ENCODE peak calls at places on chromosome 2, in six cellular contexts. One of them, this sample, is unnamed.

GRCh38 chr2:42071762-42072161 is 23.9 kb downstream of the PKDCC start:
- DNase-seq in GM12878: no peak
- DNase-seq in fibroblast of lung: no peak
- DNase-seq in neural progenitor cell: no peak
- DNase-seq in endodermal cell: no peak
- DNase-seq in Karpas-422: no peak
- DNase-seq in this sample: no peak

GRCh38 chr2:9885036-9885684 is 41.9 kb downstream of the TAF1B start:
- DNase-seq in neural progenitor cell: no peak
- DNase-seq in endodermal cell: no peak
- DNase-seq in GM12878: no peak
- DNase-seq in Karpas-422: no peak
- DNase-seq in fibroblast of lung: peak; percentile 56
- DNase-seq in this sample: peak; percentile 26

GRCh38 chr2:234335676-234336228 is 161.1 kb downstream of the ARL4C start:
- DNase-seq in Karpas-422: no peak
- DNase-seq in GM12878: no peak
- DNase-seq in fibroblast of lung: peak; percentile 75
- DNase-seq in endodermal cell: peak; percentile 59
- DNase-seq in neural progenitor cell: peak; percentile 67
- DNase-seq in this sample: peak; percentile 84

GRCh38 chr2:148567716-148568115 is 76.8 kb upstream of the EPC2 start:
- DNase-seq in Karpas-422: no peak
- DNase-seq in fibroblast of lung: no peak
- DNase-seq in GM12878: no peak
- DNase-seq in endodermal cell: peak; percentile 24
- DNase-seq in neural progenitor cell: no peak
- DNase-seq in this sample: no peak

GRCh38 chr2:226887940-226888339 is 52.1 kb downstream of the RHBDD1 start:
- DNase-seq in endodermal cell: no peak
- DNase-seq in Karpas-422: no peak
- DNase-seq in GM12878: no peak
- DNase-seq in fibroblast of lung: peak; percentile 57
- DNase-seq in neural progenitor cell: no peak
- DNase-seq in this sample: peak; percentile 56

GRCh38 chr2:230134496-230135073 is 65.9 kb upstream of the SLC16A14 start:
- DNase-seq in neural progenitor cell: no peak
- DNase-seq in fibroblast of lung: peak; percentile 90
- DNase-seq in endodermal cell: no peak
- DNase-seq in Karpas-422: peak; percentile 27
- DNase-seq in GM12878: no peak
- DNase-seq in this sample: peak; percentile 42

GRCh38 chr2:97740590-97741182 is 27.3 kb downstream of the ZAP70 start:
- DNase-seq in neural progenitor cell: peak; percentile 71
- DNase-seq in GM12878: no peak
- DNase-seq in Karpas-422: peak; percentile 81
- DNase-seq in endodermal cell: peak; percentile 89
- DNase-seq in fibroblast of lung: no peak
- DNase-seq in this sample: peak; percentile 23

GRCh38 chr2:39516347-39517101 is 79.4 kb upstream of the MAP4K3 start:
- DNase-seq in Karpas-422: no peak
- DNase-seq in neural progenitor cell: peak; percentile 52
- DNase-seq in endodermal cell: peak; percentile 85
- DNase-seq in fibroblast of lung: peak; percentile 55
- DNase-seq in GM12878: no peak
- DNase-seq in this sample: peak; percentile 79

GRCh38 chr2:70035344-70035844 is 51.9 kb upstream of the PCBP1 start:
- DNase-seq in fibroblast of lung: peak; percentile 68
- DNase-seq in neural progenitor cell: no peak
- DNase-seq in GM12878: no peak
- DNase-seq in endodermal cell: no peak
- DNase-seq in Karpas-422: no peak
- DNase-seq in this sample: peak; percentile 25

GRCh38 chr2:229586746-229587705 is 127.3 kb downstream of the DNER start:
- DNase-seq in Karpas-422: peak; percentile 77
- DNase-seq in endodermal cell: peak; percentile 96
- DNase-seq in neural progenitor cell: peak; percentile 92
- DNase-seq in fibroblast of lung: peak; percentile 70
- DNase-seq in GM12878: no peak
- DNase-seq in this sample: peak; percentile 93

GRCh38 chr2:72915076-72915906 is 2.0 kb upstream of the EMX1 start:
- DNase-seq in GM12878: no peak
- DNase-seq in fibroblast of lung: no peak
- DNase-seq in endodermal cell: peak; percentile 72
- DNase-seq in neural progenitor cell: peak; percentile 45
- DNase-seq in Karpas-422: no peak
- DNase-seq in this sample: no peak

GRCh38 chr2:234422895-234423505 is 73.9 kb downstream of the ARL4C start:
- DNase-seq in GM12878: no peak
- DNase-seq in endodermal cell: no peak
- DNase-seq in fibroblast of lung: no peak
- DNase-seq in Karpas-422: peak; percentile 21
- DNase-seq in neural progenitor cell: no peak
- DNase-seq in this sample: no peak

GRCh38 chr2:176687350-176687749 is 418.1 kb downstream of the MTX2 start:
- DNase-seq in fibroblast of lung: no peak
- DNase-seq in GM12878: no peak
- DNase-seq in Karpas-422: no peak
- DNase-seq in neural progenitor cell: no peak
- DNase-seq in endodermal cell: no peak
- DNase-seq in this sample: no peak

GRCh38 chr2:198456418-198456817 is 652.0 kb downstream of the PLCL1 start:
- DNase-seq in GM12878: no peak
- DNase-seq in endodermal cell: no peak
- DNase-seq in Karpas-422: no peak
- DNase-seq in fibroblast of lung: peak; percentile 15
- DNase-seq in neural progenitor cell: no peak
- DNase-seq in this sample: peak; percentile 35

GRCh38 chr2:189498205-189498604 is 56.9 kb downstream of the WDR75 start:
- DNase-seq in Karpas-422: no peak
- DNase-seq in GM12878: no peak
- DNase-seq in endodermal cell: no peak
- DNase-seq in neural progenitor cell: no peak
- DNase-seq in fibroblast of lung: no peak
- DNase-seq in this sample: peak; percentile 15

GRCh38 chr2:71659868-71660518 is 206.6 kb downstream of the DYSF start:
- DNase-seq in fibroblast of lung: no peak
- DNase-seq in GM12878: no peak
- DNase-seq in Karpas-422: no peak
- DNase-seq in endodermal cell: peak; percentile 17
- DNase-seq in neural progenitor cell: no peak
- DNase-seq in this sample: no peak

GRCh38 chr2:75605770-75606535 is 40.6 kb upstream of the MRPL19 start:
- DNase-seq in GM12878: no peak
- DNase-seq in Karpas-422: no peak
- DNase-seq in endodermal cell: peak; percentile 57
- DNase-seq in neural progenitor cell: peak; percentile 47
- DNase-seq in fibroblast of lung: peak; percentile 99
- DNase-seq in this sample: peak; percentile 89

GRCh38 chr2:198376677-198377076 is 572.3 kb downstream of the PLCL1 start:
- DNase-seq in fibroblast of lung: peak; percentile 53
- DNase-seq in endodermal cell: no peak
- DNase-seq in Karpas-422: no peak
- DNase-seq in GM12878: no peak
- DNase-seq in neural progenitor cell: no peak
- DNase-seq in this sample: peak; percentile 16

GRCh38 chr2:117957616-117958015 is 56.3 kb downstream of the CCDC93 start:
- DNase-seq in Karpas-422: no peak
- DNase-seq in GM12878: no peak
- DNase-seq in fibroblast of lung: no peak
- DNase-seq in endodermal cell: no peak
- DNase-seq in neural progenitor cell: no peak
- DNase-seq in this sample: no peak

GRCh38 chr2:26184555-26185303 is 11.8 kb downstream of the GAREM2 start:
- DNase-seq in fibroblast of lung: no peak
- DNase-seq in GM12878: peak; percentile 25
- DNase-seq in endodermal cell: peak; percentile 92
- DNase-seq in neural progenitor cell: peak; percentile 92
- DNase-seq in Karpas-422: no peak
- DNase-seq in this sample: peak; percentile 92

GRCh38 chr2:237205111-237205541 is 119.4 kb downstream of the COPS8 start:
- DNase-seq in fibroblast of lung: no peak
- DNase-seq in GM12878: no peak
- DNase-seq in neural progenitor cell: no peak
- DNase-seq in Karpas-422: no peak
- DNase-seq in endodermal cell: no peak
- DNase-seq in this sample: no peak

GRCh38 chr2:237884681-237885080 is 25.3 kb downstream of the RAMP1 start:
- DNase-seq in neural progenitor cell: no peak
- DNase-seq in endodermal cell: peak; percentile 44
- DNase-seq in fibroblast of lung: no peak
- DNase-seq in Karpas-422: no peak
- DNase-seq in GM12878: no peak
- DNase-seq in this sample: no peak

GRCh38 chr2:239164281-239164871 is 236.4 kb downstream of the HDAC4 start:
- DNase-seq in endodermal cell: peak; percentile 13
- DNase-seq in Karpas-422: no peak
- DNase-seq in GM12878: no peak
- DNase-seq in fibroblast of lung: peak; percentile 0
- DNase-seq in neural progenitor cell: no peak
- DNase-seq in this sample: no peak

GRCh38 chr2:109611467-109612095 is 2.2 kb downstream of the SEPTIN10 start:
- DNase-seq in Karpas-422: peak; percentile 69
- DNase-seq in neural progenitor cell: no peak
- DNase-seq in endodermal cell: no peak
- DNase-seq in GM12878: no peak
- DNase-seq in fibroblast of lung: peak; percentile 85
- DNase-seq in this sample: peak; percentile 87

GRCh38 chr2:59985923-59986322 is 567.5 kb downstream of the BCL11A start:
- DNase-seq in endodermal cell: no peak
- DNase-seq in Karpas-422: no peak
- DNase-seq in GM12878: no peak
- DNase-seq in fibroblast of lung: no peak
- DNase-seq in neural progenitor cell: no peak
- DNase-seq in this sample: no peak

GRCh38 chr2:165245081-165245480 is 5.9 kb downstream of the SCN2A start:
- DNase-seq in GM12878: no peak
- DNase-seq in Karpas-422: no peak
- DNase-seq in endodermal cell: peak; percentile 64
- DNase-seq in fibroblast of lung: no peak
- DNase-seq in neural progenitor cell: no peak
- DNase-seq in this sample: no peak

GRCh38 chr2:165253178-165253577 is 14.0 kb downstream of the SCN2A start:
- DNase-seq in Karpas-422: no peak
- DNase-seq in GM12878: no peak
- DNase-seq in fibroblast of lung: no peak
- DNase-seq in neural progenitor cell: no peak
- DNase-seq in endodermal cell: no peak
- DNase-seq in this sample: no peak

GRCh38 chr2:165251361-165251760 is 12.1 kb downstream of the SCN2A start:
- DNase-seq in fibroblast of lung: no peak
- DNase-seq in endodermal cell: no peak
- DNase-seq in GM12878: no peak
- DNase-seq in Karpas-422: no peak
- DNase-seq in neural progenitor cell: no peak
- DNase-seq in this sample: no peak

GRCh38 chr2:165248238-165248637 is 9.0 kb downstream of the SCN2A start:
- DNase-seq in neural progenitor cell: no peak
- DNase-seq in GM12878: no peak
- DNase-seq in fibroblast of lung: no peak
- DNase-seq in Karpas-422: no peak
- DNase-seq in endodermal cell: no peak
- DNase-seq in this sample: no peak
- H3K9ac ChIP-seq in neural progenitor cell: no peak overlapping the region
- H3K9ac ChIP-seq in GM12878: no peak overlapping the region
- H3K9ac ChIP-seq in fibroblast of lung: no peak overlapping the region
- H3K9ac ChIP-seq in Karpas-422: no peak overlapping the region
- H3K9ac ChIP-seq in endodermal cell: no peak overlapping the region
- H3K9ac ChIP-seq in this sample: no peak overlapping the region

DNA sequence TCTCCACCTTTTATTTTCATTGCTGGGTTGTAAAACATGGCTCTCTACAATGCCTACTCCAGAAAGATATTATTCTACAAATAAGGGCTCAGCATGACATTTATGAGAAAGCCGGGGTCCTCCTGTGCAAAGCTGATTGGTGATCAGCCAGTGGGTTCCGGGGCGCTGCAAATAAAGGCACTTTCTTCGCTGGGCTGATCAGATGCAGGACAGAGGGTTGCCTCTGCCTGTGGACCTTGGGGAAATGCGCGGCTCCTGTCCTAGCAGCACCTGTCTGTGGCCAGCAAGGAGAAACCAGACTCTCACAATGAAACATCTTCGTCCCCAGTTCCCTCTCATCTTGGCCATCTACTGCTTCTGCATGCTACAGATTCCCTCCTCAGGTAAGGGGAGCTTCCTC is at the start of gene NMS:
- DNase-seq in Karpas-422: no peak
- DNase-seq in GM12878: no peak
- DNase-seq in endodermal cell: no peak
- DNase-seq in fibroblast of lung: no peak
- DNase-seq in neural progenitor cell: no peak
- DNase-seq in this sample: no peak
- H3K9ac ChIP-seq in Karpas-422: no peak within 1 kb of the TSS
- H3K9ac ChIP-seq in GM12878: no peak within 1 kb of the TSS
- H3K9ac ChIP-seq in endodermal cell: no peak within 1 kb of the TSS
- H3K9ac ChIP-seq in fibroblast of lung: no peak within 1 kb of the TSS
- H3K9ac ChIP-seq in neural progenitor cell: no peak within 1 kb of the TSS
- H3K9ac ChIP-seq in this sample: no peak within 1 kb of the TSS

DNA sequence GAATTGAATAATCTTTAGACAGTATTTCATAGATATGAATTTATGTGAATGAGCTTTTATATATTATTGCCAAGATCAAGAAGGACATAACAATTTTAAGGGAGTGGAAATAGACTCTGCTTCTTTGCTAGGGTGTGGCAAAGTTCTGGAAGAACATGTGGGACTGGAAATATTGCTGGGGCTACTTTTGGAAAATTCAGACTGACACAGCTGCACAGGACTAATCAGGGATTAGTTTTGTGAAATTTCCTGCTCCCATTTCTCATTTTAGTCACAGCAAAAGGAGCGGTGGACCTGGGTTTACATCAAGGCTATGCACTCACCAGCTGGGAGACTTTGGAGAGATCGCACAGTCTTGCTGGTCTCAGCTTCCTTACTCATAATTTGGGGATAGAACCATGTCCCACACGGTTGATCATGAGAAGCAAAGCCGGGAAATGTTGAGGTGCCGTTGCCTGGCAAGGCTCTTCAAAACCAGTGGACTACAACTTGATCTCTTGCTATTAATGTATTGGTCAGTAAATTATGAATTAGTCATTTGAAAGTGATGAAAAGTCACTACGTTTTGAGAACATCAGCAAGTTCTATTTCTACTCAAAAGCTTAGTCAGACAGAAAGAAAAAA is 42.4 kb downstream of the IL1RL2 start:
- DNase-seq in Karpas-422: no peak
- DNase-seq in neural progenitor cell: no peak
- DNase-seq in endodermal cell: no peak
- DNase-seq in fibroblast of lung: no peak
- DNase-seq in GM12878: no peak
- DNase-seq in this sample: peak; percentile 11
- H3K9ac ChIP-seq in Karpas-422: no peak overlapping the region
- H3K9ac ChIP-seq in neural progenitor cell: no peak overlapping the region
- H3K9ac ChIP-seq in endodermal cell: no peak overlapping the region
- H3K9ac ChIP-seq in fibroblast of lung: no peak overlapping the region
- H3K9ac ChIP-seq in GM12878: no peak overlapping the region
- H3K9ac ChIP-seq in this sample: peak overlapping the region; percentile 71

DNA sequence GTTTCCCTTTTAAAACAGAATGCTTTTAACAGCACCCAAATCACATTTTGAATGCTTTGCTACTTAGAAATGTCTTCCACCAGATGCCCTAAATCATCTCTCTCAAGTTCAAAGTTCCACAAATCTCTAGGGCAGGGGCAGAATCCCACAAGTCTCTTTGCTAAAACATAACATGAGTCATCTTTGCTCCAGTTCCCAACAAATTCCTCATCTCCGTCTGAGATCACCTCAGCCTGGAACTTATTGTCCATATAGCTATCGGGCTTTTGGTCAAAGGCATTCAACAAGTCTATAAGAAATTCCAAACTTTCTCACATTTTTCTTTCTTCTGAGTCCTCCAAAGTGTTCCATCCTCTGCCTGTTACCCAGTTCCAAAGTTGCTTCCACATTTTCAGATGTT is 1374.5 kb upstream of the NXPH2 start:
- DNase-seq in Karpas-422: no peak
- DNase-seq in endodermal cell: no peak
- DNase-seq in fibroblast of lung: peak; percentile 3
- DNase-seq in GM12878: no peak
- DNase-seq in neural progenitor cell: no peak
- DNase-seq in this sample: peak; percentile 25
- H3K9ac ChIP-seq in Karpas-422: no peak overlapping the region
- H3K9ac ChIP-seq in endodermal cell: no peak overlapping the region
- H3K9ac ChIP-seq in fibroblast of lung: no peak overlapping the region
- H3K9ac ChIP-seq in GM12878: no peak overlapping the region
- H3K9ac ChIP-seq in neural progenitor cell: no peak overlapping the region
- H3K9ac ChIP-seq in this sample: no peak overlapping the region